ENCODE peak calls at places on chromosomes 3 and 15, in nine cellular contexts. O is dorsolateral prefrontal cortex; Z is PC-9; F is mammary epithelial cell; K is naive thymus-derived CD4-positive, alpha-beta T cell; N is tibial artery; A is CD4-positive, alpha-beta memory T cell; R is fibroblast of lung; B is RWPE2. X is an unnamed sample. For H3K27me3, the result is how much of the 10 kb centered on the place peaks cover.

GRCh38 chr15:83943043-83943442 is 289.1 kb downstream of the ADAMTSL3 start:
- DNase-seq in N (no peak), F (no peak), R (no peak), A (no peak), O (no peak), B (no peak), K (no peak), Z (no peak), X (no peak)

GRCh38 chr3:170740726-170741591 is 129.0 kb downstream of the RPL22L1 start:
- DNase-seq in N (peak), K (no peak), F (peak), A (no peak), R (peak), B (peak), Z (peak), O (peak), X (no peak)

GRCh38 chr15:47411733-47412530 is 305.4 kb upstream of the SEMA6D start:
- DNase-seq in F (no peak), R (peak), B (no peak), O (no peak), N (no peak), K (no peak), A (no peak), Z (no peak), X (no peak)

GRCh38 chr15:81002004-81002253 is 1.2 kb downstream of the TLNRD1 start:
- DNase-seq in R (no peak), Z (peak), N (no peak), K (no peak), A (no peak), F (no peak), O (no peak), B (no peak), X (no peak)

GRCh38 chr3:183554377-183554776 is 1.1 kb downstream of the KLHL6 start:
- DNase-seq in B (no peak), R (no peak), Z (no peak), O (no peak), K (peak), F (peak), N (no peak), A (no peak), X (no peak)

GRCh38 chr3:38579551-38580449 is 69.7 kb downstream of the SCN5A start:
- DNase-seq in Z (no peak), N (peak), F (no peak), K (no peak), A (no peak), O (no peak), R (peak), B (no peak), X (peak)

GRCh38 chr15:69156726-69157381 is 3.6 kb upstream of the GLCE start:
- DNase-seq in N (no peak), K (no peak), R (no peak), B (no peak), F (no peak), Z (no peak), O (no peak), A (no peak), X (no peak)

GRCh38 chr3:139839034-139839433 is 96.0 kb upstream of the CLSTN2 start:
- DNase-seq in B (no peak), O (no peak), Z (no peak), A (no peak), N (no peak), F (no peak), R (no peak), K (no peak), X (no peak)

GRCh38 chr15:63018639-63019038 is 23.9 kb upstream of the TPM1 start:
- DNase-seq in O (no peak), A (no peak), Z (no peak), B (no peak), K (no peak), N (no peak), F (peak), R (no peak), X (no peak)

GRCh38 chr3:140863481-140864084 is 78.1 kb upstream of the SLC25A36 start:
- DNase-seq in F (peak), R (peak), K (peak), A (peak), B (no peak), Z (peak), O (no peak), N (peak), X (no peak)

GRCh38 chr3:160665784-160666526 is 11.0 kb upstream of the ARL14 start:
- DNase-seq in A (no peak), O (no peak), F (peak), Z (no peak), B (no peak), K (no peak), N (no peak), R (peak), X (no peak)

GRCh38 chr15:91865903-91866302 is 12.4 kb downstream of the SLCO3A1 start:
- DNase-seq in K (no peak), A (no peak), O (no peak), F (peak), N (no peak), R (peak), B (no peak), Z (no peak), X (no peak)

GRCh38 chr15:57591822-57592367 is at the start of gene MYZAP:
- DNase-seq in R (peak), K (peak), F (no peak), N (peak), A (peak), B (no peak), Z (peak), O (no peak), X (peak)

GRCh38 chr3:160929595-160929994 is 173.6 kb downstream of the PPM1L start:
- DNase-seq in F (no peak), Z (no peak), O (no peak), B (no peak), A (no peak), N (no peak), R (peak), K (no peak), X (no peak)

GRCh38 chr15:40105517-40106202 is 3.0 kb downstream of the BMF start:
- DNase-seq in A (no peak), O (no peak), B (no peak), R (no peak), F (no peak), K (no peak), N (no peak), Z (no peak), X (no peak)

GRCh38 chr15:38129531-38130199 is 123.0 kb upstream of the SPRED1 start:
- DNase-seq in F (peak), R (peak), Z (no peak), O (no peak), N (peak), B (peak), A (no peak), K (no peak), X (peak)

GRCh38 chr15:50046868-50047267 is 72.2 kb downstream of the ATP8B4 start:
- DNase-seq in Z (no peak), K (no peak), N (no peak), F (peak), B (no peak), R (peak), O (no peak), A (no peak), X (no peak)

GRCh38 chr15:74227968-74228722 is 8.0 kb upstream of the CCDC33 start:
- DNase-seq in F (no peak), R (no peak), Z (no peak), N (no peak), O (no peak), K (no peak), B (no peak), A (no peak), X (no peak)

GRCh38 chr15:74228723-74229081 is 7.4 kb upstream of the CCDC33 start:
- DNase-seq in Z (no peak), B (no peak), A (no peak), R (peak), F (no peak), K (no peak), O (no peak), N (no peak), X (no peak)

GRCh38 chr15:74225928-74226327 is 10.2 kb upstream of the CCDC33 start:
- DNase-seq in F (no peak), R (no peak), A (no peak), K (no peak), O (no peak), Z (no peak), N (no peak), B (no peak), X (no peak)

GRCh38 chr15:74229686-74230085 is 6.4 kb upstream of the CCDC33 start:
- DNase-seq in A (no peak), R (no peak), K (no peak), F (no peak), O (no peak), Z (no peak), N (no peak), B (no peak), X (no peak)

DNA sequence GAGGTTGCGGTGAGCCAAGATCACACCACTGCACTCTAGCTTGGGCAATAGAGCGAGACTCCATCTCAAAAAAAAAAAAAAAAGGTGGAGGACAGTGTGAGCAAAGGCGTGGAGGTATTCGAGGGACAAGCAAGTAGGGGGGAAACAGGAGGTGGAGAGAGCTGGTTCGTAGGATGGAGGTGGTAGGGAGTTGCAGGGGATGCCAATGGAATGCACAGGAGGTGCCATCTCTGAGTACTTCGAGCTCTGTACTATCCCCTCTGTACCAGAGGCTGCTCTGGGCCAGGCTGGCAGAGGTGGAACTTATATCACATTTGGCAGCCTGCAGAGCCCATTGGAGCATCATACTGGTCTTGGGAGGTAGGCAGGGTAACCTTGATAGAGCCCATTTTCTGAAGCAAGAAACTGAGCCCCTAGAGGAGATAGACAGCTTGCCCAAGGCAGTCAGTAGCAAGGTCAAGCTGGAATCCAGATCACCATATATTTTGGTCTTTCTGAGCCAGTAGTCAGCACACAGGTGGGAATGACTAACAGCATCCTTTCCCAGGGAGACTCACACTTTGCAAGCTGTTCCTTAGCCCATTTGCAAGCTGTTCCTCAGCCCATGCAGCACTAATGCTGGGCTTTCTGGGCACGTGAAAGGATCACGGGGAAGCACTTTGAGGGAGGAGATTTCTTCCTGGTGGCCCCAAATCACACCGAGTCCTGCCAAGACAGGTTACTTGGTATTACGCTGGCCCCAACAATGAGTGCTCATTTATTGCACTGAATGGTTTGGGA is 9.2 kb upstream of the CCDC33 start:
- DNase-seq in O (no peak), B (no peak), F (no peak), N (no peak), R (no peak), A (no peak), Z (no peak), K (no peak), X (no peak)
- H3K27me3 ChIP-seq in O (under half), B (under half), F (under half), N (under half), R (under half), A (under half), Z (under half), K (under half), X (under half)

GRCh38 chr15:74291101-74292071 is 55.3 kb downstream of the CCDC33 start:
- DNase-seq in A (peak), F (peak), N (peak), Z (peak), R (peak), K (peak), B (peak), O (peak), X (peak)
- H3K4me3 ChIP-seq in A (no peak), F (no peak), N (no peak), Z (no peak), R (no peak), K (no peak), B (no peak), O (no peak), X (no peak)

DNA sequence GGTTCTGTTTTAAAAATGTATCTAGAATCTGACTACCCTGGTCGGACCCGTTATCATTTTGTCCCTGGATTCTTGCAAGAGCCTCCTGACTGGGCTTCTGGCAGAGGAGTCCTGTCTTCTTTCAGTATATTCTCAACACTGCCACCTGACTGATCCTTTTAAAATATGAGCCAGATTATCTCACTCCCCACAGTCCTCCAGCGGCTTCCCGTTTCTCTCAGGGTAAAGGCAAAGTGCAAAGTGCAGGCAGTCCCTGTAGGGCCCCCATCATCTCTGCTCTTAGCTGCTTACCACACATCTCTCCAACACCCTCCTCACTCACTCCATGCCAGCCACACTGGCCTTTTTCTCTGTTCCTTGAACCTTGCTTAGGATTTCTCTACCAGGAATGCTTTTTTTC is 28.5 kb downstream of the CRTC3 start:
- DNase-seq in O (no peak), B (no peak), Z (no peak), N (peak), R (no peak), F (no peak), K (no peak), A (no peak), X (no peak)
- H3K27me3 ChIP-seq in O (under half), B (under half), Z (under half), N (under half), R (under half), F (under half), K (under half), A (under half), X (under half)

DNA sequence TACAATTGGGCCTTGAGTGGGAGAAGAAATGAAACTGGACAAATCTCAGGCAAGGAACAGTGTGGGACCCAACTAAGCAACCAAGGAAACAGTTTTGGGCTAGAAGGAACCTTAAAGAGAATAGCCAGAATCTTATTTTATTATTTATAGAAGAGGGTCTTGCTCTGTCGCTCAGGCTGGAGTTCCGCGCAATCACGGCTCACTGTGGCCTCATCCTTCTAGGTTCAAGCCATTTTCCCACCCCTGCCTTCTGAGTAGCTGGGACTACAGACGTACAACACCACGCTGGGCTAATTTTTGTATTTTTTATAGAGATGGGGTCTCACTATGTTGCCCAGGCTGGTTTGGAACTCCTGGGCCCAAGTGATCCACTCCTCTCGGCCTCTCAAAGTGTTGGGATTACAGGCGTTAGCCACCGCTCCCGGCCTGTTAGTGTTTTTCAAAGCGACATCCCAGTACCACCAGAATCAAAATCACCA is 734 bp upstream of the WDR76 start:
- DNase-seq in N (no peak), B (no peak), F (no peak), Z (no peak), R (no peak), O (no peak), A (no peak), K (no peak), X (no peak)
- H3K4me3 ChIP-seq in N (peak), B (peak), F (no peak), Z (peak), R (peak), O (no peak), A (no peak), K (peak), X (no peak)

X was measured in left lung.